ENCODE peak calls at places on chromosomes 2 and 18, in four cellular contexts. One of them, this sample, is unnamed.

GRCh38 chr2:172672114-172672513 is 63.5 kb upstream of the RAPGEF4 start:
- DNase-seq in GM12878: no peak
- DNase-seq in K562: no peak
- DNase-seq in HCT116: no peak
- DNase-seq in this sample: no peak

GRCh38 chr2:154960802-154961583 is 262.5 kb downstream of the KCNJ3 start:
- DNase-seq in HCT116: no peak
- DNase-seq in GM12878: peak; percentile 36
- DNase-seq in K562: no peak
- DNase-seq in this sample: no peak

GRCh38 chr2:146572598-146572997 is 1272.2 kb upstream of the ACVR2A start:
- DNase-seq in GM12878: no peak
- DNase-seq in HCT116: no peak
- DNase-seq in K562: no peak
- DNase-seq in this sample: no peak

GRCh38 chr2:54824582-54824981 is 101.1 kb downstream of the EML6 start:
- DNase-seq in K562: no peak
- DNase-seq in GM12878: no peak
- DNase-seq in HCT116: no peak
- DNase-seq in this sample: no peak

GRCh38 chr2:136206613-136207012 is 88.7 kb upstream of the CXCR4 start:
- DNase-seq in K562: no peak
- DNase-seq in HCT116: no peak
- DNase-seq in GM12878: peak; percentile 79
- DNase-seq in this sample: no peak

GRCh38 chr18:3427944-3428343 is 22.0 kb upstream of the TGIF1 start:
- DNase-seq in GM12878: no peak
- DNase-seq in HCT116: no peak
- DNase-seq in K562: no peak
- DNase-seq in this sample: no peak

GRCh38 chr2:178280261-178280852 is 86.0 kb downstream of the OSBPL6 start:
- DNase-seq in HCT116: peak; percentile 45
- DNase-seq in GM12878: no peak
- DNase-seq in K562: peak; percentile 62
- DNase-seq in this sample: no peak

GRCh38 chr2:71070294-71071025 is 2.0 kb downstream of the NAGK start:
- DNase-seq in HCT116: peak; percentile 19
- DNase-seq in GM12878: no peak
- DNase-seq in K562: peak; percentile 26
- DNase-seq in this sample: no peak

GRCh38 chr2:28349546-28350165 is 43.0 kb upstream of the FOSL2 start:
- DNase-seq in GM12878: no peak
- DNase-seq in HCT116: no peak
- DNase-seq in K562: no peak
- DNase-seq in this sample: no peak

GRCh38 chr2:185179783-185180182 is 558.8 kb upstream of the FSIP2 start:
- DNase-seq in K562: no peak
- DNase-seq in GM12878: no peak
- DNase-seq in HCT116: no peak
- DNase-seq in this sample: no peak

GRCh38 chr2:152611458-152612231 is 105.6 kb downstream of the PRPF40A start:
- DNase-seq in K562: no peak
- DNase-seq in HCT116: no peak
- DNase-seq in GM12878: peak; percentile 64
- DNase-seq in this sample: no peak

GRCh38 chr2:27225526-27225925 is 8.4 kb downstream of the CAD start:
- DNase-seq in GM12878: no peak
- DNase-seq in HCT116: no peak
- DNase-seq in K562: no peak
- DNase-seq in this sample: no peak

GRCh38 chr2:26706616-26707473 is 14.3 kb downstream of the KCNK3 start:
- DNase-seq in GM12878: no peak
- DNase-seq in K562: no peak
- DNase-seq in HCT116: no peak
- DNase-seq in this sample: no peak

GRCh38 chr18:23226386-23226785 is 91.1 kb downstream of the CABLES1 start:
- DNase-seq in K562: no peak
- DNase-seq in GM12878: no peak
- DNase-seq in HCT116: no peak
- DNase-seq in this sample: no peak
- TF ChIP-seq EGR1 in K562: no peak
- TF ChIP-seq EGR1 in GM12878: no peak
- TF ChIP-seq EGR1 in HCT116: no peak
- TF ChIP-seq EGR1 in this sample: no peak

GRCh38 chr18:25503567-25504081 is 151.7 kb upstream of the ZNF521 start:
- DNase-seq in GM12878: no peak
- DNase-seq in K562: no peak
- DNase-seq in HCT116: peak; percentile 12
- DNase-seq in this sample: peak; percentile 53
- TF ChIP-seq EGR1 in GM12878: no peak
- TF ChIP-seq EGR1 in K562: no peak
- TF ChIP-seq EGR1 in HCT116: no peak
- TF ChIP-seq EGR1 in this sample: peak; percentile 44

GRCh38 chr2:127410871-127411396 is 7.3 kb upstream of the PROC start:
- DNase-seq in HCT116: no peak
- DNase-seq in GM12878: no peak
- DNase-seq in K562: no peak
- DNase-seq in this sample: no peak
- TF ChIP-seq EGR1 in HCT116: no peak
- TF ChIP-seq EGR1 in GM12878: no peak
- TF ChIP-seq EGR1 in K562: no peak
- TF ChIP-seq EGR1 in this sample: no peak

GRCh38 chr18:8706981-8707940 is 1.9 kb downstream of the MTCL1 start:
- DNase-seq in GM12878: no peak
- DNase-seq in K562: no peak
- DNase-seq in HCT116: no peak
- DNase-seq in this sample: peak; percentile 82
- TF ChIP-seq EGR1 in GM12878: no peak
- TF ChIP-seq EGR1 in K562: no peak
- TF ChIP-seq EGR1 in HCT116: no peak
- TF ChIP-seq EGR1 in this sample: no peak

GRCh38 chr2:119230630-119231185 is 7.1 kb downstream of the STEAP3 start:
- DNase-seq in K562: no peak
- DNase-seq in GM12878: no peak
- DNase-seq in HCT116: no peak
- DNase-seq in this sample: no peak
- TF ChIP-seq EGR1 in K562: no peak
- TF ChIP-seq EGR1 in GM12878: no peak
- TF ChIP-seq EGR1 in HCT116: no peak
- TF ChIP-seq EGR1 in this sample: no peak

GRCh38 chr2:101697794-101698418 is 399 bp downstream of the MAP4K4 start:
- DNase-seq in GM12878: no peak
- DNase-seq in HCT116: no peak
- DNase-seq in K562: peak; percentile 35
- DNase-seq in this sample: peak; percentile 51

GRCh38 chr2:101698419-101699190 is 1.1 kb downstream of the MAP4K4 start:
- DNase-seq in HCT116: peak; percentile 15
- DNase-seq in K562: no peak
- DNase-seq in GM12878: no peak
- DNase-seq in this sample: no peak

GRCh38 chr2:101699191-101699938 is 1.9 kb downstream of the MAP4K4 start:
- DNase-seq in K562: no peak
- DNase-seq in HCT116: no peak
- DNase-seq in GM12878: no peak
- DNase-seq in this sample: no peak

GRCh38 chr2:101697124-101697793 is at the start of gene MAP4K4:
- DNase-seq in GM12878: no peak
- DNase-seq in K562: peak; percentile 90
- DNase-seq in HCT116: peak; percentile 44
- DNase-seq in this sample: peak; percentile 34

DNA sequence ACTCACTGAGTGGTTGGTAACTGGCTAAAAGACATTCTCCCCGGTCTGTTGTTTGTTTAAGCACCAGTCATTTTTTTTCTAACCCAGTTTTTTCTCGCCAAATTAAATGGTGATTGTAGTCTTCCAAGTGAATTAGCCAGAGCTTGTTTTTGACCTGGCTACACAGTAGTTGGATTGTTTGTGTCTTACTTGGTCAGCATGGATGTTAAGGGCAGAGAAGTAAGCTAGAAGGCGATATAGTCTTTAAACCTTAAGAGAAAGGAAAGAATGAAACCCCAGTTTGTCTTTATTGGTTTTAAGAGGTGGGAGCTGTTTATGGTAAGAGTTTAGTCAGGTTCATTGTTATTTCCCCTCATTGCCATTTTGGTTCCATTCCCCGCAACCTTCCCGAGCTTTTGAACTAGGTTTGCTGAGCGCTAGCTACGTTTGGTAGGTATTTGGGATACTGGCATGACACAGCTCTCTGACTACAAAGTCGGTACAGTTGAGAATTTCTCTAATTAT is 2.5 kb downstream of the MAP4K4 start:
- DNase-seq in HCT116: no peak
- DNase-seq in K562: no peak
- DNase-seq in GM12878: no peak
- DNase-seq in this sample: no peak
- TF ChIP-seq EGR1 in HCT116: no peak
- TF ChIP-seq EGR1 in K562: no peak
- TF ChIP-seq EGR1 in GM12878: no peak
- TF ChIP-seq EGR1 in this sample: no peak

GRCh38 chr18:9916067-9916684 is 2.4 kb downstream of the VAPA start:
- DNase-seq in GM12878: no peak
- DNase-seq in K562: no peak
- DNase-seq in HCT116: no peak
- DNase-seq in this sample: no peak
- TF ChIP-seq EGR1 in GM12878: no peak
- TF ChIP-seq EGR1 in K562: no peak
- TF ChIP-seq EGR1 in HCT116: no peak
- TF ChIP-seq EGR1 in this sample: no peak